ENCODE peak calls at places on chromosomes 6 and 20, in nine cellular contexts. B is lower leg skin, Y is BE2C, H is DMS153, I is dermis microvascular lymphatic vessel endothelial cell, V is myocyte, G is G401, Q is RPMI7951, A is NCI-H526 treated with DMSO at 0.1 percent for 48 hours. K is an unnamed sample.

GRCh38 chr20:57772349-57772964 is 62.6 kb upstream of the PMEPA1 start:
- DNase-seq in I (peak), Y (no peak), H (no peak), B (no peak), G (no peak), Q (peak), V (peak), A (no peak), K (peak)

GRCh38 chr20:59933296-59933848 is at the start of gene SYCP2:
- DNase-seq in A (no peak), Q (peak), H (no peak), V (no peak), Y (peak), G (no peak), I (peak), B (no peak), K (no peak)

GRCh38 chr6:113447088-113447831 is 409.9 kb upstream of the MARCKS start:
- DNase-seq in I (peak), Y (no peak), B (peak), H (no peak), A (no peak), V (peak), G (no peak), Q (peak), K (no peak)

GRCh38 chr6:53956068-53956711 is 155.1 kb upstream of the MLIP start:
- DNase-seq in Q (peak), G (peak), H (peak), V (peak), B (no peak), I (peak), A (peak), Y (peak), K (peak)

GRCh38 chr20:55054443-55054842 is 579.0 kb downstream of the DOK5 start:
- DNase-seq in V (no peak), G (no peak), Q (no peak), B (no peak), Y (no peak), H (no peak), I (no peak), A (no peak), K (no peak)

GRCh38 chr6:49462599-49462926 is 490 bp downstream of the MMUT start:
- DNase-seq in Q (peak), H (no peak), B (no peak), Y (no peak), I (peak), V (no peak), G (no peak), A (no peak), K (no peak)

GRCh38 chr20:48582361-48582991 is 245.3 kb downstream of the PREX1 start:
- DNase-seq in I (no peak), H (no peak), Y (no peak), Q (no peak), A (no peak), G (no peak), V (no peak), B (no peak), K (no peak)

GRCh38 chr6:162056745-162057144 is 670.8 kb downstream of the PRKN start:
- DNase-seq in I (no peak), Q (peak), A (no peak), B (no peak), H (no peak), V (peak), G (no peak), Y (no peak), K (peak)

GRCh38 chr6:111712398-111712797 is 106.7 kb upstream of the TRAF3IP2 start:
- DNase-seq in Y (no peak), H (no peak), A (no peak), B (no peak), G (no peak), Q (no peak), V (peak), I (no peak), K (no peak)

GRCh38 chr6:143236151-143236788 is 175.6 kb downstream of the AIG1 start:
- DNase-seq in G (peak), H (no peak), B (no peak), A (peak), I (peak), Q (peak), V (peak), Y (peak), K (peak)

GRCh38 chr6:146545608-146546007 is 2.0 kb downstream of the RAB32 start:
- DNase-seq in Y (no peak), H (no peak), A (no peak), B (no peak), Q (peak), V (peak), I (no peak), G (no peak), K (no peak)

GRCh38 chr6:158548418-158549161 is 11.3 kb upstream of the TMEM181 start:
- DNase-seq in H (peak), B (no peak), G (no peak), A (no peak), I (no peak), Y (no peak), Q (no peak), V (peak), K (no peak)

GRCh38 chr6:88223298-88223697 is 57.2 kb upstream of the CNR1 start:
- DNase-seq in B (no peak), V (no peak), G (no peak), Y (no peak), I (no peak), A (no peak), Q (no peak), H (no peak), K (no peak)

GRCh38 chr6:144286503-144287393 is 1.6 kb downstream of the UTRN start:
- DNase-seq in V (peak), H (no peak), B (peak), I (peak), Y (no peak), A (no peak), G (no peak), Q (peak), K (peak)

GRCh38 chr20:46342451-46343357 is 34.4 kb upstream of the CDH22 start:
- DNase-seq in B (no peak), Q (no peak), A (no peak), G (no peak), I (no peak), H (no peak), V (peak), Y (no peak), K (no peak)

GRCh38 chr6:117168296-117169059 is 96.9 kb upstream of the VGLL2 start:
- DNase-seq in H (no peak), I (no peak), G (no peak), B (no peak), V (peak), Q (no peak), Y (no peak), A (no peak), K (peak)

GRCh38 chr6:33029297-33030184 is 20.1 kb upstream of the HLA-DOA start:
- DNase-seq in A (no peak), H (no peak), Y (no peak), I (no peak), B (peak), Q (peak), V (peak), G (peak), K (no peak)

GRCh38 chr6:125700591-125701353 is 48.7 kb upstream of the HEY2 start:
- DNase-seq in V (no peak), Q (no peak), G (no peak), H (no peak), B (no peak), Y (no peak), I (no peak), A (no peak), K (no peak)

GRCh38 chr6:56399250-56399671 is 151.9 kb upstream of the COL21A1 start:
- DNase-seq in Y (no peak), I (peak), G (no peak), H (no peak), B (no peak), A (no peak), Q (peak), V (no peak), K (peak)